ENCODE peak calls at places on chromosomes 13 and 19, in seven cellular contexts. F is BJ, C is omental fat pad, V is heart right ventricle, O is uterus, I is HepG2, W is transverse colon. Q is an unnamed sample.

GRCh38 chr19:17645339-17645963 is 42.7 kb downstream of the UNC13A start:
- DNase-seq in F (no peak), C (no peak), V (no peak), O (no peak), I (no peak), W (no peak), Q (no peak)

GRCh38 chr19:2340496-2341246 is 12.2 kb downstream of the SPPL2B start:
- DNase-seq in F (no peak), C (no peak), V (no peak), O (no peak), I (no peak), W (no peak), Q (no peak)

GRCh38 chr13:50244913-50245574 is 229.8 kb downstream of the KCNRG start:
- DNase-seq in F (peak), C (no peak), V (no peak), O (no peak), I (peak), W (no peak), Q (no peak)

GRCh38 chr13:111911141-111911720 is 155.7 kb upstream of the SOX1 start:
- DNase-seq in F (no peak), C (no peak), V (no peak), O (no peak), I (no peak), W (no peak), Q (no peak)

GRCh38 chr13:50386527-50387123 is 371.4 kb downstream of the KCNRG start:
- DNase-seq in F (peak), C (no peak), V (no peak), O (peak), I (no peak), W (no peak), Q (no peak)

GRCh38 chr13:51222510-51223283 is 499 bp downstream of the FAM124A start:
- DNase-seq in F (no peak), C (no peak), V (no peak), O (no peak), I (no peak), W (no peak), Q (no peak)

GRCh38 chr13:20686167-20686566 is 17.3 kb upstream of the IL17D start:
- DNase-seq in F (no peak), C (no peak), V (no peak), O (no peak), I (no peak), W (no peak), Q (no peak)

GRCh38 chr13:94311893-94312292 is 167.6 kb downstream of the DCT start:
- DNase-seq in F (no peak), C (no peak), V (no peak), O (no peak), I (no peak), W (no peak), Q (no peak)

GRCh38 chr19:35295792-35296462 is 4.0 kb downstream of the MAG start:
- DNase-seq in F (no peak), C (no peak), V (no peak), O (no peak), I (no peak), W (peak), Q (no peak)

GRCh38 chr19:35908977-35909683 is 1.0 kb upstream of the TYROBP start:
- DNase-seq in F (no peak), C (no peak), V (peak), O (no peak), I (no peak), W (peak), Q (peak)

GRCh38 chr19:28292822-28293500 is 920.0 kb downstream of the UQCRFS1 start:
- DNase-seq in F (no peak), C (no peak), V (no peak), O (no peak), I (no peak), W (no peak), Q (no peak)

GRCh38 chr13:112733112-112733511 is 43.3 kb downstream of the ATP11A start:
- DNase-seq in F (no peak), C (no peak), V (no peak), O (no peak), I (no peak), W (no peak), Q (no peak)

GRCh38 chr19:48868196-48868886 is at the start of gene PLEKHA4:
- DNase-seq in F (no peak), C (no peak), V (peak), O (peak), I (no peak), W (peak), Q (no peak)

GRCh38 chr13:32299893-32300292 is 15.3 kb downstream of the ZAR1L start:
- DNase-seq in F (no peak), C (no peak), V (no peak), O (no peak), I (no peak), W (no peak), Q (no peak)

GRCh38 chr13:75963318-75963717 is 327.2 kb downstream of the LMO7 start:
- DNase-seq in F (no peak), C (no peak), V (no peak), O (no peak), I (peak), W (no peak), Q (no peak)

GRCh38 chr19:13621413-13621812 is 115.1 kb upstream of the CACNA1A start:
- DNase-seq in F (peak), C (peak), V (no peak), O (no peak), I (no peak), W (no peak), Q (no peak)

GRCh38 chr13:99307247-99307646 is at the start of gene GPR183:
- DNase-seq in F (no peak), C (no peak), V (no peak), O (no peak), I (no peak), W (no peak), Q (no peak)

GRCh38 chr19:632228-633067 is 889 bp downstream of the POLRMT start:
- DNase-seq in F (no peak), C (no peak), V (no peak), O (no peak), I (peak), W (peak), Q (no peak)

GRCh38 chr19:531753-532571 is at the start of gene CDC34:
- DNase-seq in F (no peak), C (no peak), V (no peak), O (no peak), I (no peak), W (peak), Q (no peak)

GRCh38 chr13:94480672-94481145 is 1.2 kb upstream of the DCT start:
- DNase-seq in F (no peak), C (no peak), V (no peak), O (no peak), I (no peak), W (no peak), Q (peak)

GRCh38 chr13:75481176-75482069 is 546 bp downstream of the TBC1D4 start:
- DNase-seq in F (no peak), C (no peak), V (peak), O (peak), I (no peak), W (peak), Q (peak)

GRCh38 chr19:16445238-16446107 is 26.3 kb downstream of the EPS15L1 start:
- DNase-seq in F (no peak), C (no peak), V (no peak), O (no peak), I (peak), W (peak), Q (no peak)

GRCh38 chr13:113786262-113786841 is 27.3 kb downstream of the TMEM255B start:
- DNase-seq in F (no peak), C (peak), V (no peak), O (no peak), I (no peak), W (no peak), Q (no peak)

GRCh38 chr19:40217027-40217810 is 965 bp downstream of the TTC9B start:
- DNase-seq in F (no peak), C (no peak), V (no peak), O (no peak), I (no peak), W (peak), Q (no peak)
- TF ChIP-seq CTCF in F (peak), C (no peak), V (no peak), O (no peak), I (peak), W (peak), Q (peak)

GRCh38 chr19:33978286-33978685 is 181.6 kb downstream of the KCTD15 start:
- DNase-seq in F (no peak), C (no peak), V (no peak), O (no peak), I (no peak), W (no peak), Q (no peak)

GRCh38 chr19:33988601-33989000 is 183.7 kb upstream of the LSM14A start:
- DNase-seq in F (no peak), C (no peak), V (no peak), O (no peak), I (no peak), W (no peak), Q (no peak)

GRCh38 chr19:33982706-33983105 is 186.0 kb downstream of the KCTD15 start:
- DNase-seq in F (no peak), C (no peak), V (no peak), O (no peak), I (no peak), W (no peak), Q (no peak)
- TF ChIP-seq CTCF in F (no peak), C (no peak), V (peak), O (no peak), I (no peak), W (no peak), Q (no peak)

DNA sequence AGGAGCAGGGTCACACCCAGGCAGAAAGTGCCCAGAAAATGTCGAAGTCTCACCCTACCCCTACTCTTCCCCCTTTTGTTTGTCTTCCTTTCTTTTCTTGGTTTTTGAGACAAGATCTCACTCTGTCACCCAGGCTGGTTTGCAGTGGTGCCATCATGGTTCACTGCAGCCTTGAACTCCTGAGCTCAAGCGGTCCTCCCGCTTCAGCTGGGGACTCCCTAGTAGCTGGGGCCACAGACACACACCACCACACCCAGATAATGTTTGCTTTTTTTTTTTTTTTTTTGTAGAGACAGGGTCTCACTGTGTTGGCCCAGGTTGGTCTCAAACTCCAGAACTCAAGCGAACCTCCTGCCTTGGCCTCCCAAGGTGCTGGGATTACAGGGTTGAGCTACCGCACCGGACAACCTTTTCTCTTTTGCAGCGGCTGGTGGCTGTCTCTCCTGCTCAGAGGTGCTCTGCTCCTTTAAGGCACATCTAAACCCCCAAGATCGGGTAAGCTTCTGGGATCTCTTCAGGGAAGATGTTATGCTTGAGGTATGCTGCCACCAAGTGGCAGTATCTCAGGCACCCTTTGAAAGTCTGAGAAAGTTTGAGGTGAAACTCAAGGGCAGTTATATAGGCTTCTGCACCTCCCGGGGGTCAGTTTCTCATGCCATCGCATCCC is 22.4 kb upstream of the EBI3 start:
- DNase-seq in F (no peak), C (no peak), V (no peak), O (no peak), I (no peak), W (no peak), Q (no peak)
- TF ChIP-seq CTCF in F (peak), C (no peak), V (no peak), O (no peak), I (peak), W (no peak), Q (no peak)

GRCh38 chr13:100523437-100523836 is 65.2 kb downstream of the GGACT start:
- DNase-seq in F (no peak), C (no peak), V (no peak), O (no peak), I (no peak), W (no peak), Q (no peak)

GRCh38 chr13:100521912-100522490 is 66.6 kb downstream of the GGACT start:
- DNase-seq in F (no peak), C (no peak), V (no peak), O (no peak), I (no peak), W (no peak), Q (no peak)

GRCh38 chr13:100518394-100519062 is 70.1 kb downstream of the GGACT start:
- DNase-seq in F (no peak), C (no peak), V (no peak), O (no peak), I (no peak), W (no peak), Q (no peak)

GRCh38 chr13:100519626-100520025 is 69.0 kb downstream of the GGACT start:
- DNase-seq in F (no peak), C (no peak), V (no peak), O (no peak), I (no peak), W (no peak), Q (no peak)

DNA sequence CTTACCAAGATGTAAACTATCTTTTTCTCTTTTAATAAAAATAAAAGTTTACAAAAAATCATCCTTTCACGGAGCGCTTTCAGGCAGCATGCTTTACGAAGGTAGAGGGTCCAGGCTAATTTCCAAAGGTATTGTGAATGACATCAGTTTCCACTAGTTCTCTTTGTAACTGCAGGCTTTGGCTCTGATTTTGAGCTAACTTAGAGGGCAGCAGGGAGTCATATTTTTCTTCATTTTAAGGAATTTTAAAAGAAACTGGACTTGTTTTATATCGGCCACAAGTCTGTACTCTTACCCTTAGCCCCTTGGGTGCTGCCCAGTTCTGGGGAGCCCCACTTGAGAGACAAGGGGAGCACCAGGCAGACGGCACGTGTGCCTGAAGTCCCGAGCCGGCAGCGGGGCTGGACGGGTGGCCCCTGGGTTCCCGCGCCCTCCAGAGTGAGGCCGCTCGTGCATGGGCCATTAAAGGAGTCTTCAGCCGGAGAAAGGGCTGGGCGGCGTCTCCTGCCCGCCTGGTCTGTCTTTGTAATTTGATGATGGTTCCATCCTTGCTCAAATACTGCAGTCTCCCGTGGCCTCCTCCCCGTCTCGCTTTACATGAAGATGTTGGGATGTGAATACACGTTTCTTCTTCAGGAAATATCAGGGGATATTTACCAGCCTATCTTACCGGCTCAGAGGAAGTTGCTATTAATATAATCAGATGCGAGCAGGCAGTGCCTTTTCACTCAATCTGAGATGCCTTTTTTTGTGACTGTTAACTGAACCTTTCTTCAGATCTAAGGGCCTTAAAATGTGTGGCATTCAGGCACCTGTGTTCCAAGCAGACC is 67.4 kb downstream of the GGACT start:
- DNase-seq in F (no peak), C (no peak), V (no peak), O (no peak), I (no peak), W (no peak), Q (no peak)
- TF ChIP-seq CTCF in F (no peak), C (no peak), V (no peak), O (no peak), I (no peak), W (no peak), Q (no peak)

DNA sequence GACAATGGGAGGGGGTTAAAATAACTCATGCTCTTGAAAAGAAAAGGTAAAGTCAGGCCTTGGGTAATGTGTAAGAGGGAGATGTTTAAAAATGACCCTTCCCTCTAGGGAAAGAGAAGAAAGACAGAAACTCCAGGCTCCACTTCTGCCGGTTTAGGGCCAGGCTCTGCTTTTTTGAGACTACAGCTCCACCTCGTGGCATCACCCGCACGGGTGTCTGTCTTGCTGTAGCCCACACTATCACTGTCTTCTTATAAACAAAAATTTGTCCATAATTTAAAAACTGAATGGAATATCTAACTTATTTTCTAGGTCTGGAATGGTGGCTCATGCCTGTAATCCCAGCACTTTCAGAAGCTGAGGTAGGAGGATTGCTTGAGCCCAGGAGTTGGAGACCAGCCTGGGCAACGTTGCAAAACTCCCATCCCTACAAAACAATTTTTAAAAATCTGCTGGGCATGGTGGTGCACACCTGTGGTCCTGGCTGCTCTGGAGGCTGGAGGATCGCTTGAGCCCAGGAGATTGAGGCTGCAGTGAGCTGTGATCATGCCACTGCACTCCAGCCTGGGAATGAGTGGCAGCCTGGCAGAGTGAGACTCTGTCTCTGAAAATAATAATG is 65.1 kb upstream of the GTF3A start:
- DNase-seq in F (no peak), C (no peak), V (peak), O (peak), I (peak), W (peak), Q (peak)
- TF ChIP-seq CTCF in F (peak), C (no peak), V (peak), O (peak), I (peak), W (peak), Q (peak)

GRCh38 chr13:73722120-73722519 is 412.1 kb downstream of the KLF12 start:
- DNase-seq in F (peak), C (no peak), V (no peak), O (no peak), I (peak), W (no peak), Q (no peak)
- TF ChIP-seq CTCF in F (peak), C (no peak), V (no peak), O (no peak), I (no peak), W (no peak), Q (no peak)

GRCh38 chr19:23887642-23888041 is 27.0 kb upstream of the ZNF726 start:
- DNase-seq in F (no peak), C (no peak), V (no peak), O (no peak), I (peak), W (peak), Q (no peak)
- TF ChIP-seq CTCF in F (no peak), C (no peak), V (no peak), O (no peak), I (no peak), W (no peak), Q (no peak)

GRCh38 chr13:24168980-24169379 is 8.5 kb downstream of the SPATA13 start:
- DNase-seq in F (no peak), C (no peak), V (no peak), O (no peak), I (no peak), W (no peak), Q (no peak)
- TF ChIP-seq CTCF in F (no peak), C (no peak), V (no peak), O (no peak), I (no peak), W (no peak), Q (no peak)

GRCh38 chr13:86660090-86660489 is 860.9 kb upstream of the SLITRK6 start:
- DNase-seq in F (no peak), C (no peak), V (no peak), O (no peak), I (no peak), W (no peak), Q (no peak)

GRCh38 chr13:86665842-86666241 is 866.6 kb upstream of the SLITRK6 start:
- DNase-seq in F (no peak), C (no peak), V (no peak), O (no peak), I (no peak), W (no peak), Q (no peak)
- TF ChIP-seq CTCF in F (no peak), C (no peak), V (no peak), O (no peak), I (no peak), W (no peak), Q (no peak)

GRCh38 chr19:32614916-32615315 is 33.9 kb downstream of the PDCD5 start:
- DNase-seq in F (no peak), C (no peak), V (no peak), O (no peak), I (no peak), W (no peak), Q (no peak)
- TF ChIP-seq CTCF in F (no peak), C (no peak), V (no peak), O (no peak), I (no peak), W (no peak), Q (no peak)

Q was measured in gastrocnemius medialis.